ENCODE peak calls at places on chromosomes 2 and 18, in five cellular contexts. One of them, this sample, is unnamed.

GRCh38 chr2:85996591-85996990 is 107.8 kb upstream of the ST3GAL5 start:
- DNase-seq in AG08395: no peak
- DNase-seq in fibroblast of the conjunctiva: no peak
- DNase-seq in NCI-H1092 treated with DMSO at 0.1 percent for 48 hours: no peak
- DNase-seq in activated naive CD8-positive, alpha-beta T cell treated with anti-CD3 and anti-CD28 coated beads, Interleukin-2, amount 50 U/mL, for 24 hours: no peak
- DNase-seq in this sample: no peak

GRCh38 chr2:189506514-189506976 is 65.3 kb downstream of the WDR75 start:
- DNase-seq in AG08395: no peak
- DNase-seq in fibroblast of the conjunctiva: no peak
- DNase-seq in NCI-H1092 treated with DMSO at 0.1 percent for 48 hours: no peak
- DNase-seq in activated naive CD8-positive, alpha-beta T cell treated with anti-CD3 and anti-CD28 coated beads, Interleukin-2, amount 50 U/mL, for 24 hours: peak
- DNase-seq in this sample: no peak

GRCh38 chr2:133431289-133431688 is 137.0 kb downstream of the NCKAP5 start:
- DNase-seq in AG08395: no peak
- DNase-seq in fibroblast of the conjunctiva: no peak
- DNase-seq in NCI-H1092 treated with DMSO at 0.1 percent for 48 hours: no peak
- DNase-seq in activated naive CD8-positive, alpha-beta T cell treated with anti-CD3 and anti-CD28 coated beads, Interleukin-2, amount 50 U/mL, for 24 hours: no peak
- DNase-seq in this sample: no peak

GRCh38 chr18:48639772-48640432 is 101.1 kb downstream of the CTIF start:
- DNase-seq in AG08395: no peak
- DNase-seq in fibroblast of the conjunctiva: no peak
- DNase-seq in NCI-H1092 treated with DMSO at 0.1 percent for 48 hours: no peak
- DNase-seq in activated naive CD8-positive, alpha-beta T cell treated with anti-CD3 and anti-CD28 coated beads, Interleukin-2, amount 50 U/mL, for 24 hours: no peak
- DNase-seq in this sample: no peak

GRCh38 chr2:159996792-159997546 is 65.4 kb downstream of the PLA2R1 start:
- DNase-seq in AG08395: peak
- DNase-seq in fibroblast of the conjunctiva: no peak
- DNase-seq in NCI-H1092 treated with DMSO at 0.1 percent for 48 hours: no peak
- DNase-seq in activated naive CD8-positive, alpha-beta T cell treated with anti-CD3 and anti-CD28 coated beads, Interleukin-2, amount 50 U/mL, for 24 hours: no peak
- DNase-seq in this sample: no peak

GRCh38 chr2:202933958-202934357 is 21.9 kb downstream of the CARF start:
- DNase-seq in AG08395: no peak
- DNase-seq in fibroblast of the conjunctiva: no peak
- DNase-seq in NCI-H1092 treated with DMSO at 0.1 percent for 48 hours: no peak
- DNase-seq in activated naive CD8-positive, alpha-beta T cell treated with anti-CD3 and anti-CD28 coated beads, Interleukin-2, amount 50 U/mL, for 24 hours: no peak
- DNase-seq in this sample: no peak

GRCh38 chr2:23711979-23712755 is 214.8 kb downstream of the ATAD2B start:
- DNase-seq in AG08395: no peak
- DNase-seq in fibroblast of the conjunctiva: peak
- DNase-seq in NCI-H1092 treated with DMSO at 0.1 percent for 48 hours: no peak
- DNase-seq in activated naive CD8-positive, alpha-beta T cell treated with anti-CD3 and anti-CD28 coated beads, Interleukin-2, amount 50 U/mL, for 24 hours: no peak
- DNase-seq in this sample: peak

GRCh38 chr2:106869512-106870276 is 16.3 kb downstream of the ST6GAL2 start:
- DNase-seq in AG08395: no peak
- DNase-seq in fibroblast of the conjunctiva: no peak
- DNase-seq in NCI-H1092 treated with DMSO at 0.1 percent for 48 hours: no peak
- DNase-seq in activated naive CD8-positive, alpha-beta T cell treated with anti-CD3 and anti-CD28 coated beads, Interleukin-2, amount 50 U/mL, for 24 hours: no peak
- DNase-seq in this sample: no peak

GRCh38 chr18:12691021-12691420 is 11.5 kb downstream of the CEP76 start:
- DNase-seq in AG08395: no peak
- DNase-seq in fibroblast of the conjunctiva: no peak
- DNase-seq in NCI-H1092 treated with DMSO at 0.1 percent for 48 hours: no peak
- DNase-seq in activated naive CD8-positive, alpha-beta T cell treated with anti-CD3 and anti-CD28 coated beads, Interleukin-2, amount 50 U/mL, for 24 hours: no peak
- DNase-seq in this sample: no peak

GRCh38 chr2:169694894-169695260 is 608 bp downstream of the PHOSPHO2 start:
- DNase-seq in AG08395: no peak
- DNase-seq in fibroblast of the conjunctiva: no peak
- DNase-seq in NCI-H1092 treated with DMSO at 0.1 percent for 48 hours: no peak
- DNase-seq in activated naive CD8-positive, alpha-beta T cell treated with anti-CD3 and anti-CD28 coated beads, Interleukin-2, amount 50 U/mL, for 24 hours: no peak
- DNase-seq in this sample: no peak